ENCODE peak calls at places on chromosomes 3 and 15, in five cellular contexts. E is AG09309; W is mammary epithelial cell; O is foreskin fibroblast; D is CD8-positive, alpha-beta T cell. B is an unnamed sample.

GRCh38 chr3:98763814-98764691 is 913 bp downstream of the ST3GAL6 start:
- DNase-seq in O (no peak), D (no peak), W (no peak), E (no peak), B (no peak)

GRCh38 chr3:152121292-152121654 is 147.5 kb upstream of the MBNL1 start:
- DNase-seq in W (peak), O (peak), E (peak), D (no peak), B (no peak)

GRCh38 chr3:63644212-63644777 is 8.2 kb upstream of the SNTN start:
- DNase-seq in W (no peak), D (no peak), O (no peak), E (no peak), B (no peak)

GRCh38 chr3:171234298-171235020 is 207.9 kb upstream of the SLC2A2 start:
- DNase-seq in D (no peak), O (no peak), W (no peak), E (no peak), B (no peak)

GRCh38 chr3:29513236-29513635 is 232.4 kb downstream of the RBMS3 start:
- DNase-seq in O (no peak), D (no peak), W (peak), E (no peak), B (no peak)

GRCh38 chr15:39976291-39977274 is 42.7 kb downstream of the EIF2AK4 start:
- DNase-seq in D (peak), E (no peak), W (peak), O (peak), B (peak)

GRCh38 chr3:67458406-67458805 is 196.0 kb downstream of the SUCLG2 start:
- DNase-seq in W (no peak), D (no peak), O (peak), E (no peak), B (no peak)

GRCh38 chr3:8589880-8590556 is 54.6 kb downstream of the SSUH2 start:
- DNase-seq in D (no peak), W (peak), O (no peak), E (peak), B (no peak)

GRCh38 chr3:136835817-136836510 is 17.0 kb downstream of the SLC35G2 start:
- DNase-seq in E (no peak), W (no peak), D (no peak), O (peak), B (no peak)

GRCh38 chr15:93034512-93034911 is 54.5 kb downstream of the RGMA start:
- DNase-seq in D (no peak), W (no peak), O (no peak), E (no peak), B (no peak)

GRCh38 chr3:122555275-122556071 is 8.6 kb downstream of the PARP9 start:
- DNase-seq in E (no peak), W (peak), O (no peak), D (no peak), B (no peak)

GRCh38 chr3:56976666-56977560 is 83.6 kb upstream of the SPATA12 start:
- DNase-seq in E (peak), W (no peak), O (peak), D (no peak), B (no peak)

GRCh38 chr15:87144775-87145174 is 1065.1 kb downstream of the AGBL1 start:
- DNase-seq in E (peak), W (peak), O (no peak), D (no peak), B (no peak)

GRCh38 chr3:50127251-50127671 is 27.9 kb upstream of the SEMA3F start:
- DNase-seq in O (no peak), D (no peak), W (no peak), E (no peak), B (no peak)

GRCh38 chr3:156518726-156519125 is 36.2 kb downstream of the SSR3 start:
- DNase-seq in O (peak), D (no peak), W (peak), E (no peak), B (no peak)

GRCh38 chr3:146895026-146895749 is 290.0 kb upstream of the PLSCR5 start:
- DNase-seq in W (peak), O (peak), E (peak), D (no peak), B (no peak)

GRCh38 chr15:32677238-32677750 is 35.8 kb downstream of the SCG5 start:
- DNase-seq in W (no peak), O (peak), E (no peak), D (no peak), B (no peak)

GRCh38 chr15:32671339-32672325 is 30.1 kb downstream of the SCG5 start:
- DNase-seq in E (peak), D (no peak), O (peak), W (no peak), B (no peak)

GRCh38 chr15:32676095-32676643 is 34.7 kb downstream of the SCG5 start:
- DNase-seq in O (no peak), E (no peak), W (no peak), D (no peak), B (no peak)

GRCh38 chr15:32675474-32675873 is 34.0 kb downstream of the SCG5 start:
- DNase-seq in O (no peak), D (no peak), E (no peak), W (no peak), B (no peak)

GRCh38 chr15:32674681-32675080 is 33.2 kb downstream of the SCG5 start:
- DNase-seq in O (no peak), D (no peak), E (no peak), W (no peak), B (no peak)
- TF ChIP-seq CTCF in O (no peak), D (no peak), E (no peak), W (no peak), B (no peak)

DNA sequence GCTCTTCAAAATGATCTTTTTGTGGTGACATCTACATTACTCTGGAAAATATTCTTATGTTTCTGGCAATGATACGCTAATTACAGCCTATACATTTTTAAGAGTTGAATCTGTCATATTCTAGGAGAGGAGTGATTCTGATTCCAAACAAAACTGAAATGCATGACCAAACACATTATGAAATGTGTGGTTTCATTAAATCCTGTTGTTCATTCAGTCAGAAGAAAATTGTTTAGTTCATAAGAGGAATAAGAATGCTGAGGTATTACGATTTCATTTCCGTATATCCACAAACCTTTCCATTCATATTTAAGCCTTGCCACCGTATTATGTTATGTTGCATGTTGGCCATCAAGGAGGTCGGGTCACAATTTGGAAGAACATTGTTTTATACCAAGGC is 345.1 kb downstream of the FEZF2 start:
- DNase-seq in E (no peak), O (no peak), D (no peak), W (no peak), B (no peak)
- TF ChIP-seq CTCF in E (no peak), O (no peak), D (no peak), W (no peak), B (no peak)

GRCh38 chr15:45660231-45660979 is 25.6 kb downstream of the SQOR start:
- DNase-seq in W (peak), D (no peak), O (peak), E (no peak), B (no peak)
- TF ChIP-seq CTCF in W (peak), D (no peak), O (no peak), E (no peak), B (no peak)

GRCh38 chr15:72536506-72536905 is 62.4 kb downstream of the ARIH1 start:
- DNase-seq in D (no peak), W (no peak), O (no peak), E (no peak), B (no peak)

GRCh38 chr15:72534522-72534921 is 60.4 kb downstream of the ARIH1 start:
- DNase-seq in D (peak), W (no peak), E (no peak), O (no peak), B (no peak)

GRCh38 chr15:72535911-72536310 is 61.8 kb downstream of the ARIH1 start:
- DNase-seq in O (peak), D (no peak), E (no peak), W (no peak), B (no peak)

GRCh38 chr15:72538931-72539330 is 64.8 kb downstream of the ARIH1 start:
- DNase-seq in D (no peak), E (no peak), O (no peak), W (no peak), B (no peak)

GRCh38 chr15:72532991-72533601 is 59.0 kb downstream of the ARIH1 start:
- DNase-seq in W (no peak), O (no peak), E (no peak), D (peak), B (no peak)
- TF ChIP-seq CTCF in W (peak), O (peak), E (peak), D (peak), B (peak)

GRCh38 chr3:135736740-135737139 is 228.8 kb upstream of the PPP2R3A start:
- DNase-seq in O (no peak), W (peak), D (no peak), E (no peak), B (no peak)
- TF ChIP-seq CTCF in O (peak), W (peak), D (no peak), E (peak), B (peak)

DNA sequence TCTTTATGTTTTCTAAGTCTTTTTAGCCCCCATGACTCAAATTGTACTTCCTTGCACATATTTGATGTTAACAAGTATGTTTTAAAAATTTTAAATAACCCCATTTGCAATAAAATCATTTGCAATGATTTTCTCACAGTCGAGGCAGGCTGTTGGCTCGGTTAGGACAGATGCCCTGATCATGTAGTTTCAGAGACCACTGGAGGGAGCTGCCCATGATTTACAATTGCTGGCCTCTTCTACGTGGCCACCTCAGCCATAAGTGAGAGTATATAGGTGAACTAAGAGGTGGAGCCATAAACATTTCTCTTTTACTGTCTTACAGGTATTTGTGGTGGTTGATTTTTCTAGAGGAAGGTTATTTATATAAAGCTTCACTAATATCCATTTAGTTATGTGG is 1.7 kb downstream of the DTWD1 start:
- DNase-seq in E (no peak), W (no peak), O (peak), D (no peak), B (no peak)
- TF ChIP-seq CTCF in E (peak), W (no peak), O (no peak), D (no peak), B (no peak)